ENCODE peak calls at places on chromosomes 5 and 9, in ten cellular contexts. S, O, R, C, K, I, B, Y, F and P are unnamed samples.

GRCh38 chr9:444528-444927 is 229.9 kb downstream of the DOCK8 start:
- DNase-seq in S (no peak), O (no peak), R (no peak), C (no peak), K (no peak), I (no peak), B (peak), Y (no peak), F (no peak), P (no peak)

GRCh38 chr5:38154615-38155204 is 103.6 kb upstream of the EGFLAM start:
- DNase-seq in S (no peak), O (no peak), R (no peak), C (no peak), K (no peak), I (no peak), B (no peak), Y (no peak), F (no peak), P (no peak)

GRCh38 chr5:173238312-173239232 is 3.6 kb upstream of the NKX2-5 start:
- DNase-seq in S (no peak), O (no peak), R (no peak), C (no peak), K (no peak), I (no peak), B (peak), Y (no peak), F (no peak), P (no peak)

GRCh38 chr9:138057726-138058125 is 180.1 kb downstream of the CACNA1B start:
- DNase-seq in S (no peak), O (no peak), R (no peak), C (no peak), K (no peak), I (no peak), B (no peak), Y (no peak), F (no peak), P (peak)

GRCh38 chr9:87973791-87974292 is 491 bp downstream of the CDK20 start:
- DNase-seq in S (no peak), O (no peak), R (no peak), C (no peak), K (no peak), I (no peak), B (no peak), Y (no peak), F (no peak), P (no peak)

GRCh38 chr5:40552981-40553380 is 126.7 kb upstream of the PTGER4 start:
- DNase-seq in S (no peak), O (no peak), R (no peak), C (no peak), K (no peak), I (no peak), B (no peak), Y (no peak), F (no peak), P (no peak)

GRCh38 chr9:38423939-38424843 is at the start of gene IGFBPL1:
- DNase-seq in S (peak), O (no peak), R (no peak), C (peak), K (no peak), I (no peak), B (peak), Y (no peak), F (no peak), P (peak)

GRCh38 chr5:77645158-77645994 is 6.9 kb upstream of the OTP start:
- DNase-seq in S (peak), O (no peak), R (no peak), C (peak), K (no peak), I (peak), B (no peak), Y (no peak), F (no peak), P (peak)

GRCh38 chr9:109779711-109780452 is at the start of gene PALM2AKAP2:
- DNase-seq in S (peak), O (peak), R (peak), C (peak), K (no peak), I (no peak), B (peak), Y (no peak), F (no peak), P (peak)

GRCh38 chr9:83570359-83570758 is 32.2 kb upstream of the FRMD3 start:
- DNase-seq in S (no peak), O (no peak), R (no peak), C (peak), K (no peak), I (no peak), B (no peak), Y (no peak), F (no peak), P (no peak)

GRCh38 chr5:65327582-65327981 is 154.1 kb downstream of the ADAMTS6 start:
- DNase-seq in S (no peak), O (no peak), R (no peak), C (no peak), K (no peak), I (no peak), B (no peak), Y (no peak), F (no peak), P (no peak)

GRCh38 chr5:156394642-156395393 is 67.9 kb downstream of the SGCD start:
- DNase-seq in S (peak), O (no peak), R (no peak), C (no peak), K (no peak), I (no peak), B (no peak), Y (no peak), F (no peak), P (no peak)

GRCh38 chr5:56681346-56681745 is 134.0 kb upstream of the MAP3K1 start:
- DNase-seq in S (no peak), O (no peak), R (no peak), C (no peak), K (no peak), I (no peak), B (no peak), Y (no peak), F (no peak), P (no peak)

GRCh38 chr5:168282120-168282519 is 9.3 kb upstream of the WWC1 start:
- DNase-seq in S (no peak), O (no peak), R (no peak), C (no peak), K (no peak), I (no peak), B (peak), Y (no peak), F (no peak), P (peak)

GRCh38 chr9:124526174-124526573 is 19.0 kb upstream of the NR5A1 start:
- DNase-seq in S (no peak), O (no peak), R (no peak), C (no peak), K (no peak), I (no peak), B (no peak), Y (no peak), F (no peak), P (no peak)

GRCh38 chr5:14675865-14676300 is 11.4 kb downstream of the OTULIN start:
- DNase-seq in S (no peak), O (no peak), R (no peak), C (no peak), K (no peak), I (peak), B (no peak), Y (no peak), F (no peak), P (no peak)

GRCh38 chr5:157744055-157745011 is 821 bp downstream of the LSM11 start:
- DNase-seq in S (peak), O (no peak), R (peak), C (no peak), K (no peak), I (peak), B (peak), Y (no peak), F (peak), P (peak)

GRCh38 chr9:127567898-127568617 is 44.0 kb upstream of the STXBP1 start:
- DNase-seq in S (no peak), O (no peak), R (peak), C (no peak), K (peak), I (no peak), B (peak), Y (no peak), F (no peak), P (peak)

GRCh38 chr5:180600554-180601041 is 9.3 kb upstream of the SCGB3A1 start:
- DNase-seq in S (no peak), O (no peak), R (peak), C (peak), K (no peak), I (no peak), B (no peak), Y (no peak), F (no peak), P (peak)

GRCh38 chr9:97755618-97756267 is 58.6 kb upstream of the XPA start:
- DNase-seq in S (no peak), O (no peak), R (no peak), C (no peak), K (no peak), I (no peak), B (no peak), Y (no peak), F (no peak), P (no peak)

GRCh38 chr5:73900566-73900965 is 274.6 kb downstream of the ARHGEF28 start:
- DNase-seq in S (no peak), O (no peak), R (no peak), C (no peak), K (no peak), I (no peak), B (no peak), Y (no peak), F (no peak), P (no peak)

GRCh38 chr9:17962747-17963146 is 383.9 kb downstream of the SH3GL2 start:
- DNase-seq in S (peak), O (no peak), R (peak), C (no peak), K (no peak), I (no peak), B (no peak), Y (no peak), F (no peak), P (no peak)

GRCh38 chr5:179230061-179230461 is 115.2 kb downstream of the ADAMTS2 start:
- DNase-seq in S (no peak), O (no peak), R (peak), C (no peak), K (no peak), I (no peak), B (peak), Y (no peak), F (no peak), P (peak)

GRCh38 chr9:89309608-89310485 is 1.1 kb upstream of the CKS2 start:
- DNase-seq in S (no peak), O (no peak), R (no peak), C (peak), K (peak), I (no peak), B (peak), Y (no peak), F (no peak), P (no peak)

GRCh38 chr9:35114921-35115341 is 731 bp downstream of the ATOSB start:
- DNase-seq in S (peak), O (peak), R (peak), C (peak), K (no peak), I (peak), B (peak), Y (no peak), F (no peak), P (no peak)

GRCh38 chr9:14218253-14218652 is 95.7 kb downstream of the NFIB start:
- DNase-seq in S (peak), O (no peak), R (no peak), C (no peak), K (no peak), I (no peak), B (no peak), Y (no peak), F (no peak), P (no peak)